ENCODE peak calls at places on chromosomes 2 and 18, in eight cellular contexts. V, P, T, I, D, Z, B and A are unnamed samples.

GRCh38 chr18:50559750-50560680 is at the start of gene MAPK4:
- DNase-seq in B (peak; percentile 4), D (peak; percentile 73), I (no peak), Z (peak; percentile 67), T (peak; percentile 31), V (peak; percentile 8), P (no peak), A (peak; percentile 15)

GRCh38 chr2:158502984-158503383 is 46.2 kb downstream of the PKP4 start:
- DNase-seq in T (no peak), P (no peak), V (peak; percentile 98), I (peak; percentile 42), Z (no peak), D (no peak), B (peak; percentile 96), A (no peak)

GRCh38 chr2:181138816-181139215 is 158.4 kb downstream of the UBE2E3 start:
- DNase-seq in Z (no peak), B (peak; percentile 28), P (no peak), D (no peak), V (no peak), T (no peak), I (peak; percentile 48), A (no peak)

GRCh38 chr18:76445275-76445674 is 49.8 kb downstream of the ZNF516 start:
- DNase-seq in I (peak; percentile 74), P (no peak), V (peak; percentile 88), T (no peak), Z (no peak), B (peak; percentile 87), D (no peak), A (no peak)

GRCh38 chr2:217920879-217921603 is 81.8 kb downstream of the TNS1 start:
- DNase-seq in B (peak; percentile 56), Z (no peak), T (no peak), D (no peak), P (no peak), I (no peak), V (no peak), A (no peak)

GRCh38 chr2:68059769-68060525 is 2.9 kb downstream of the C1D start:
- DNase-seq in D (no peak), I (no peak), V (peak; percentile 45), P (no peak), T (no peak), B (no peak), Z (no peak), A (no peak)

GRCh38 chr2:181885096-181885495 is 6.4 kb upstream of the ITPRID2 start:
- DNase-seq in V (no peak), D (no peak), T (no peak), B (no peak), P (no peak), I (no peak), Z (no peak), A (no peak)

GRCh38 chr2:197210450-197210849 is 100.1 kb downstream of the ANKRD44 start:
- DNase-seq in T (no peak), P (no peak), D (no peak), I (no peak), B (no peak), V (no peak), Z (no peak), A (no peak)

GRCh38 chr2:213669657-213670056 is 385.4 kb downstream of the SPAG16 start:
- DNase-seq in I (no peak), P (no peak), B (no peak), V (no peak), T (no peak), Z (no peak), D (no peak), A (no peak)

GRCh38 chr2:12684471-12684936 is 32.2 kb upstream of the TRIB2 start:
- DNase-seq in Z (no peak), B (peak; percentile 67), P (no peak), D (no peak), I (peak; percentile 92), V (peak; percentile 65), T (no peak), A (no peak)

GRCh38 chr2:172480301-172481218 is 53.2 kb downstream of the ITGA6 start:
- DNase-seq in P (no peak), B (peak; percentile 25), D (no peak), I (no peak), T (no peak), Z (no peak), V (peak; percentile 17), A (peak; percentile 55)

GRCh38 chr18:24731981-24732380 is 271.5 kb downstream of the HRH4 start:
- DNase-seq in B (no peak), I (peak; percentile 49), V (no peak), T (no peak), P (no peak), D (no peak), Z (no peak), A (no peak)

GRCh38 chr2:16209799-16210198 is 269.4 kb downstream of the MYCN start:
- DNase-seq in D (no peak), T (no peak), P (no peak), Z (no peak), V (no peak), B (no peak), I (no peak), A (no peak)

GRCh38 chr2:120574620-120575019 is 161.0 kb upstream of the GLI2 start:
- DNase-seq in V (no peak), I (no peak), B (no peak), D (no peak), P (no peak), Z (no peak), T (no peak), A (no peak)

GRCh38 chr18:6150481-6150880 is 255.2 kb upstream of the TMEM200C start:
- DNase-seq in V (no peak), P (no peak), I (no peak), B (no peak), T (no peak), Z (no peak), D (no peak), A (no peak)

GRCh38 chr2:203873921-203874631 is 6.5 kb downstream of the CTLA4 start:
- DNase-seq in V (no peak), Z (no peak), B (no peak), P (no peak), T (peak; percentile 13), I (peak; percentile 76), D (no peak), A (peak; percentile 17)

GRCh38 chr18:80175451-80176235 is 66.6 kb downstream of the ADNP2 start:
- DNase-seq in P (no peak), T (no peak), Z (peak; percentile 43), D (no peak), V (no peak), B (no peak), I (no peak), A (peak; percentile 78)

GRCh38 chr2:20930928-20931327 is 108.0 kb upstream of the LDAH start:
- DNase-seq in I (no peak), P (no peak), B (peak; percentile 47), V (peak; percentile 75), D (no peak), T (no peak), Z (no peak), A (no peak)

GRCh38 chr18:27057459-27058302 is 127.4 kb downstream of the CHST9 start:
- DNase-seq in P (no peak), T (no peak), Z (no peak), D (no peak), B (no peak), I (no peak), V (no peak), A (no peak)

GRCh38 chr2:120669121-120669952 is 66.3 kb upstream of the GLI2 start:
- DNase-seq in Z (peak; percentile 26), T (peak; percentile 60), B (peak; percentile 17), D (no peak), P (peak; percentile 38), V (peak; percentile 35), I (peak; percentile 79), A (peak; percentile 38)

DNA sequence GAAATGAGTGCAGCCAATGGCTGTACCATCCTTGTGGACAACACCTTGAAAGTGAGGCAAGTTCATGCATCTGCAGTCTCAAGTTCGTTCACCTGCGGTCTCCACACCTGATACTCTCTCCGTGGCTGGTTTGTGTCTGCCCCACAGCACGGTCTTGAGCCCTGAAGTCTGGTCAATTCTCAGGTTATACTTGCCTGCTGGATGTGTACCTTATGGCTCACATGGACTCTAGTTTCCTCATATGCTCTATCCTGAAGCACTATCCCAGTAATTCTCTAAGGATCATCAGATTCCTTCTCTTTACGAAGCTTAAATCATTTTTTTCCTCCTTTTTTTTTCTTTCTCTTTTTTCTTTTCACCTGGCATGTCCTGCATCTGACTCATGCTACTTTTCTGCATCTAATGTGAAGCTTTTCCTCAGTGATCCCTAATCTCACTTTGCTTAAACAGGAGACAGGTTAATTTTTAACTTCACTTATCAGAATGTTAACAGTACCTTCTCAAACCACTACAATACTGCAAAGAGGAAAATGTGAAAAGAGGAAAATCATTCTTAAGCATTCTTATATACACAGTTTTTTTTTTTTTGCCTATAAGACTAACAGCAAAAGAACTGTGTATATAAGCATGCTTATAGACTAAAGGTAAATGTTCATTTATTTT is 511.2 kb downstream of the SOX11 start:
- DNase-seq in B (no peak), D (no peak), T (no peak), P (no peak), I (no peak), V (no peak), Z (no peak), A (no peak)
- TF ChIP-seq CTCF in B (no peak), D (no peak), T (no peak), P (no peak), I (no peak), V (no peak), Z (no peak), A (no peak)

GRCh38 chr18:59268722-59269562 is 4.3 kb downstream of the RAX start:
- DNase-seq in T (peak; percentile 81), D (peak; percentile 85), P (no peak), B (no peak), I (peak; percentile 51), V (no peak), Z (no peak), A (peak; percentile 74)
- TF ChIP-seq CTCF in T (peak; percentile 23), D (peak; percentile 53), P (peak; percentile 45), B (no peak), I (peak; percentile 22), V (no peak), Z (no peak), A (no peak)

GRCh38 chr2:134739261-134739878 is 20.6 kb upstream of the TMEM163 start:
- DNase-seq in D (no peak), Z (no peak), P (no peak), V (no peak), B (no peak), I (no peak), T (no peak), A (no peak)
- TF ChIP-seq CTCF in D (no peak), Z (no peak), P (no peak), V (no peak), B (no peak), I (no peak), T (no peak), A (no peak)

GRCh38 chr2:54691439-54692135 is 31.9 kb upstream of the EML6 start:
- DNase-seq in T (no peak), P (no peak), Z (no peak), V (no peak), B (no peak), I (no peak), D (no peak), A (no peak)

GRCh38 chr2:54699665-54700064 is 23.8 kb upstream of the EML6 start:
- DNase-seq in I (no peak), B (no peak), V (no peak), D (no peak), Z (no peak), P (no peak), T (no peak), A (no peak)

GRCh38 chr2:54697934-54698333 is 25.5 kb upstream of the EML6 start:
- DNase-seq in P (no peak), I (no peak), B (no peak), T (no peak), V (no peak), D (no peak), Z (no peak), A (no peak)

GRCh38 chr2:54692556-54692955 is 30.9 kb upstream of the EML6 start:
- DNase-seq in I (no peak), B (no peak), P (no peak), D (no peak), V (no peak), Z (no peak), T (no peak), A (no peak)

GRCh38 chr2:54695378-54695777 is 28.1 kb upstream of the EML6 start:
- DNase-seq in V (no peak), Z (no peak), P (no peak), I (no peak), T (no peak), B (no peak), D (no peak), A (no peak)
- TF ChIP-seq CTCF in V (no peak), Z (no peak), P (no peak), I (no peak), T (no peak), B (no peak), D (no peak), A (no peak)